ENCODE peak calls at places on chromosomes 1 and 21, in nine cellular contexts. One of them, this sample, is unnamed.

GRCh38 chr1:212656730-212657129 is 42.9 kb downstream of the BATF3 start:
- DNase-seq in progenitor cell of endocrine pancreas: no peak
- DNase-seq in astrocyte of the spinal cord: no peak
- DNase-seq in endothelial cell: no peak
- DNase-seq in neural progenitor cell: no peak
- DNase-seq in AG10803: no peak
- DNase-seq in GM06990: no peak
- DNase-seq in tibial nerve: no peak
- DNase-seq in H9: no peak
- DNase-seq in this sample: no peak

GRCh38 chr1:202571719-202572339 is 138.4 kb downstream of the SYT2 start:
- DNase-seq in GM06990: no peak
- DNase-seq in astrocyte of the spinal cord: peak
- DNase-seq in endothelial cell: peak
- DNase-seq in tibial nerve: no peak
- DNase-seq in neural progenitor cell: peak
- DNase-seq in H9: no peak
- DNase-seq in progenitor cell of endocrine pancreas: no peak
- DNase-seq in AG10803: peak
- DNase-seq in this sample: no peak

GRCh38 chr1:218401896-218402770 is 57.0 kb downstream of the TGFB2 start:
- DNase-seq in neural progenitor cell: no peak
- DNase-seq in AG10803: no peak
- DNase-seq in GM06990: no peak
- DNase-seq in tibial nerve: no peak
- DNase-seq in endothelial cell: no peak
- DNase-seq in astrocyte of the spinal cord: no peak
- DNase-seq in progenitor cell of endocrine pancreas: no peak
- DNase-seq in H9: peak
- DNase-seq in this sample: no peak

GRCh38 chr21:31731112-31731801 is 661 bp downstream of the SCAF4 start:
- DNase-seq in neural progenitor cell: peak
- DNase-seq in tibial nerve: no peak
- DNase-seq in GM06990: no peak
- DNase-seq in endothelial cell: peak
- DNase-seq in H9: peak
- DNase-seq in astrocyte of the spinal cord: no peak
- DNase-seq in progenitor cell of endocrine pancreas: peak
- DNase-seq in AG10803: peak
- DNase-seq in this sample: peak

GRCh38 chr1:214933375-214933774 is 149.2 kb upstream of the KCNK2 start:
- DNase-seq in astrocyte of the spinal cord: no peak
- DNase-seq in tibial nerve: no peak
- DNase-seq in H9: no peak
- DNase-seq in progenitor cell of endocrine pancreas: no peak
- DNase-seq in neural progenitor cell: no peak
- DNase-seq in GM06990: no peak
- DNase-seq in endothelial cell: no peak
- DNase-seq in AG10803: no peak
- DNase-seq in this sample: no peak

GRCh38 chr1:167196185-167196584 is 24.5 kb upstream of the POU2F1 start:
- DNase-seq in H9: no peak
- DNase-seq in astrocyte of the spinal cord: peak
- DNase-seq in GM06990: no peak
- DNase-seq in AG10803: peak
- DNase-seq in progenitor cell of endocrine pancreas: no peak
- DNase-seq in neural progenitor cell: no peak
- DNase-seq in tibial nerve: no peak
- DNase-seq in endothelial cell: no peak
- DNase-seq in this sample: no peak

GRCh38 chr1:203536575-203536974 is 42.6 kb downstream of the OPTC start:
- DNase-seq in progenitor cell of endocrine pancreas: no peak
- DNase-seq in H9: no peak
- DNase-seq in neural progenitor cell: no peak
- DNase-seq in tibial nerve: no peak
- DNase-seq in AG10803: no peak
- DNase-seq in endothelial cell: no peak
- DNase-seq in GM06990: no peak
- DNase-seq in astrocyte of the spinal cord: no peak
- DNase-seq in this sample: no peak

GRCh38 chr1:62673629-62674028 is 14.6 kb downstream of the DOCK7 start:
- DNase-seq in GM06990: no peak
- DNase-seq in neural progenitor cell: no peak
- DNase-seq in AG10803: no peak
- DNase-seq in tibial nerve: no peak
- DNase-seq in astrocyte of the spinal cord: no peak
- DNase-seq in H9: no peak
- DNase-seq in progenitor cell of endocrine pancreas: no peak
- DNase-seq in endothelial cell: no peak
- DNase-seq in this sample: no peak

GRCh38 chr1:237228421-237228820 is 186.4 kb downstream of the RYR2 start:
- DNase-seq in progenitor cell of endocrine pancreas: no peak
- DNase-seq in astrocyte of the spinal cord: no peak
- DNase-seq in neural progenitor cell: no peak
- DNase-seq in GM06990: no peak
- DNase-seq in H9: no peak
- DNase-seq in tibial nerve: no peak
- DNase-seq in AG10803: no peak
- DNase-seq in endothelial cell: no peak
- DNase-seq in this sample: no peak

GRCh38 chr1:57206038-57206437 is 217.8 kb downstream of the DAB1 start:
- DNase-seq in AG10803: peak
- DNase-seq in GM06990: no peak
- DNase-seq in tibial nerve: no peak
- DNase-seq in astrocyte of the spinal cord: no peak
- DNase-seq in H9: peak
- DNase-seq in neural progenitor cell: peak
- DNase-seq in endothelial cell: no peak
- DNase-seq in progenitor cell of endocrine pancreas: no peak
- DNase-seq in this sample: no peak

GRCh38 chr1:156407344-156407743 is 38.3 kb downstream of the RHBG start:
- DNase-seq in AG10803: no peak
- DNase-seq in endothelial cell: no peak
- DNase-seq in astrocyte of the spinal cord: no peak
- DNase-seq in H9: no peak
- DNase-seq in tibial nerve: no peak
- DNase-seq in progenitor cell of endocrine pancreas: no peak
- DNase-seq in GM06990: no peak
- DNase-seq in neural progenitor cell: no peak
- DNase-seq in this sample: no peak

GRCh38 chr1:230084408-230085177 is 17.6 kb downstream of the GALNT2 start:
- DNase-seq in astrocyte of the spinal cord: peak
- DNase-seq in neural progenitor cell: no peak
- DNase-seq in GM06990: no peak
- DNase-seq in AG10803: peak
- DNase-seq in H9: no peak
- DNase-seq in endothelial cell: no peak
- DNase-seq in tibial nerve: peak
- DNase-seq in progenitor cell of endocrine pancreas: no peak
- DNase-seq in this sample: peak

GRCh38 chr1:235015291-235015990 is 113.2 kb downstream of the TOMM20 start:
- DNase-seq in astrocyte of the spinal cord: no peak
- DNase-seq in neural progenitor cell: no peak
- DNase-seq in H9: no peak
- DNase-seq in progenitor cell of endocrine pancreas: no peak
- DNase-seq in endothelial cell: no peak
- DNase-seq in GM06990: peak
- DNase-seq in tibial nerve: no peak
- DNase-seq in AG10803: no peak
- DNase-seq in this sample: no peak

GRCh38 chr21:35102488-35103407 is 53.6 kb upstream of the RUNX1 start:
- DNase-seq in H9: no peak
- DNase-seq in astrocyte of the spinal cord: peak
- DNase-seq in AG10803: no peak
- DNase-seq in tibial nerve: peak
- DNase-seq in neural progenitor cell: no peak
- DNase-seq in endothelial cell: no peak
- DNase-seq in GM06990: peak
- DNase-seq in progenitor cell of endocrine pancreas: no peak
- DNase-seq in this sample: peak

DNA sequence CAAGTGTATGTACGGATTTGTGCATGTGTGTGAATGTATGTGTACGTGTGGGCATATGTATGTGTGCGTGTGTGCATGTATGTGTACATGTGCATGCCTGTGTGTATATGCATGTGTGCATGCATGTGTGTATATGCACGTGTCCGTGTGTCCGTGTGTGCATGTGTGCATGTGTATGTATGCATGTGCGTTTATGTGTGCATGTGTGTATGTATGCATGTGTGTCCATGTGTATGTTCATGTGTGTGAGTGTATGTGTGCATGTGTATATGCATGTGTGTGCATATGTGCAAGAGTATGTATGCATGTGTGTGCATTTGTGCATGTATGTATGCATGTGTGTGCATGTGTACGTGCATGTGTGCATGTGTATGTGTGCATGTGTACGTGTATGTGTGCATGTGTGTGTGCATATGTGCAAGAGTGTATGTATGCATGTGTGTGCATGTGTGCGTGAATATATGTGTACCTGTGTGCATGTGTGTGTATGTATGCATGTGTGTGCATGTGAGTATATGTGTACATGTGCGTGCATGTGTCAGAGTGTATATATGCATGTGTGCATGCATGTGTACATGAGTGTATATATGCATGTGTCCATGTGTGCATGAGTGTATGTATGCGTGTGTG is 15.6 kb downstream of the EPHA8 start:
- DNase-seq in GM06990: no peak
- DNase-seq in astrocyte of the spinal cord: no peak
- DNase-seq in neural progenitor cell: no peak
- DNase-seq in AG10803: no peak
- DNase-seq in progenitor cell of endocrine pancreas: no peak
- DNase-seq in endothelial cell: no peak
- DNase-seq in H9: no peak
- DNase-seq in tibial nerve: no peak
- DNase-seq in this sample: no peak
- TF ChIP-seq CTCF in GM06990: no peak
- TF ChIP-seq CTCF in astrocyte of the spinal cord: no peak
- TF ChIP-seq CTCF in neural progenitor cell: no peak
- TF ChIP-seq CTCF in AG10803: no peak
- TF ChIP-seq CTCF in progenitor cell of endocrine pancreas: no peak
- TF ChIP-seq CTCF in endothelial cell: no peak
- TF ChIP-seq CTCF in H9: no peak
- TF ChIP-seq CTCF in tibial nerve: no peak
- TF ChIP-seq CTCF in this sample: no peak

DNA sequence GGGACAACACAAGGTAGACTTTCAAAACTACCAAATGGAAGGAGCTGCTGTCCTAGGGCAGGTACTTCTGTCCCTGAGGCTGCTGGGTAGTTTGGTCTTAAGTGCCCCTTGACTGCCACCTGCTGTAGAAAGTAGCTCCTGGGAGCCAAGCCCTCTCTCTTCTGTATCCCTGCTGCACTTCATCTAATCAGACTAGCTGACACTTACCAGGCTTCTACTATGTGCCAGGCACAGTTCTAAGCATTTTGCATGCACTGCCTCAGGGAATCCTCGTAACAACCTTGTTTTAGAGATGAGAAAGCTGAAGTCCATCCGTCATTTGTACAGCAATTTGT is 15.9 kb upstream of the SRSF4 start:
- DNase-seq in GM06990: no peak
- DNase-seq in AG10803: peak
- DNase-seq in endothelial cell: peak
- DNase-seq in astrocyte of the spinal cord: peak
- DNase-seq in H9: peak
- DNase-seq in tibial nerve: no peak
- DNase-seq in progenitor cell of endocrine pancreas: no peak
- DNase-seq in neural progenitor cell: peak
- DNase-seq in this sample: peak
- TF ChIP-seq CTCF in GM06990: peak
- TF ChIP-seq CTCF in AG10803: peak
- TF ChIP-seq CTCF in endothelial cell: no peak
- TF ChIP-seq CTCF in astrocyte of the spinal cord: peak
- TF ChIP-seq CTCF in H9: peak
- TF ChIP-seq CTCF in tibial nerve: no peak
- TF ChIP-seq CTCF in progenitor cell of endocrine pancreas: peak
- TF ChIP-seq CTCF in neural progenitor cell: peak
- TF ChIP-seq CTCF in this sample: no peak

GRCh38 chr1:72526926-72527325 is 244.6 kb upstream of the NEGR1 start:
- DNase-seq in GM06990: no peak
- DNase-seq in astrocyte of the spinal cord: peak
- DNase-seq in endothelial cell: no peak
- DNase-seq in tibial nerve: no peak
- DNase-seq in neural progenitor cell: no peak
- DNase-seq in AG10803: peak
- DNase-seq in progenitor cell of endocrine pancreas: no peak
- DNase-seq in H9: no peak
- DNase-seq in this sample: no peak

DNA sequence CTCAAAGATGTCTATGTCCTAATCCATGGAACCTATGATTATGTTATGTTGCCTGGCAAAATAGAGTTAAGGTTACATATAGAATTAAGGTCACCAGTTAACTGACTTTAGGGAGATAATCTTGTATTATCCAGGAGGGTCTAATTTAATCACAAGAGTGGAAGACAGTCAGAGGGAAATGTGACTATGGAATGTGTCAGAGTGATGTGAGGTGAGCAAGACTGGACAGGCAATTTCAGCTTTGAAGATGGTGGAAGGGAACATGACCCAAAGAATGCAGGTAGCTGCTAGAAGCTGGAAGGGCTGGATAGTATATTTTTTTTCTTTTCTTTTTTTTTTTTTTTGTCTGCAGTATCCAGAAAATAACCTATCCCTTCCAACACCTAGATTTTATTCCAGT is 241.7 kb upstream of the NEGR1 start:
- DNase-seq in H9: no peak
- DNase-seq in astrocyte of the spinal cord: no peak
- DNase-seq in progenitor cell of endocrine pancreas: no peak
- DNase-seq in AG10803: no peak
- DNase-seq in GM06990: no peak
- DNase-seq in tibial nerve: no peak
- DNase-seq in endothelial cell: no peak
- DNase-seq in neural progenitor cell: no peak
- DNase-seq in this sample: no peak
- TF ChIP-seq CTCF in H9: no peak
- TF ChIP-seq CTCF in astrocyte of the spinal cord: no peak
- TF ChIP-seq CTCF in progenitor cell of endocrine pancreas: no peak
- TF ChIP-seq CTCF in AG10803: no peak
- TF ChIP-seq CTCF in GM06990: no peak
- TF ChIP-seq CTCF in tibial nerve: no peak
- TF ChIP-seq CTCF in endothelial cell: no peak
- TF ChIP-seq CTCF in neural progenitor cell: no peak
- TF ChIP-seq CTCF in this sample: no peak

DNA sequence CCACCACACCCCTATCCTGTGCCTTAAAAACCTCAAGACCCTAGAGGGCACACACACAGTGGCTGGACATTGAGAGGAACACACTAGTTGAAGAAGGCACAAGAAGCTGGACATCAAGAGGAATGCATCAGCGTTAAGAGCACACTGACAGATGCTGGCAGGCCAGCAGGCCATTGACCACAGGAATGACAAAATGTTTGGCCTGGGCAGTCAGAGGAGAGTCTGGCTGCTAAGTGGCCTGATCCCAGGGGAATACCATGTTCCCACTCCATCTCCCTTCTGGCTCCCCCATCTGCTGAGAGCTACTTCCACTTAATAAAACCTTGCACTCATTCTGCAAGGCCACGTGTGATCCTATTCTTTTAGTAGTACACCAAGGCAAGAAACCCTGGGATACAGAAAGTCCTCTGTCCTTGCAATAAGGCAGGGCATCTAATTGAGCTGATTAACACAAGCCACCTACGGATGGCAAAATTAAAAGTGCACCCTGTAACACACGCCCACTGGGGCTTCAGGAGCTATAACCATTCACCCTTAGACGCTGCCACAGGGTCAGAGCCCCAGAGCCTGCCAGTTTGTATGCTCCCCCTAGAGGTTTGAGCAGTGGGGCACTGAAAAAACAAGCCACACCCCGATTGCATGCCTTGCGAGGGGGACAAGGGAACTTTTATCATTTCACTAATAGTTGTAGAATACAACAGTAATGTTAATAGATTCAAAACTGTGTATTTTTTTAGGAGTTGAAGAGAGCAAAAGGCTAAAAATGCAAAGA is 1216.1 kb upstream of the NCAM2 start:
- DNase-seq in endothelial cell: no peak
- DNase-seq in H9: peak
- DNase-seq in progenitor cell of endocrine pancreas: no peak
- DNase-seq in GM06990: no peak
- DNase-seq in tibial nerve: no peak
- DNase-seq in astrocyte of the spinal cord: no peak
- DNase-seq in AG10803: no peak
- DNase-seq in neural progenitor cell: no peak
- DNase-seq in this sample: no peak
- TF ChIP-seq CTCF in endothelial cell: no peak
- TF ChIP-seq CTCF in H9: peak
- TF ChIP-seq CTCF in progenitor cell of endocrine pancreas: no peak
- TF ChIP-seq CTCF in GM06990: no peak
- TF ChIP-seq CTCF in tibial nerve: no peak
- TF ChIP-seq CTCF in astrocyte of the spinal cord: no peak
- TF ChIP-seq CTCF in AG10803: no peak
- TF ChIP-seq CTCF in neural progenitor cell: peak
- TF ChIP-seq CTCF in this sample: no peak